ENCODE peak calls at places on chromosomes 2 and 18, in ten cellular contexts. P, M, N, D, W, U, O, H, I and L are unnamed samples.

GRCh38 chr18:36398419-36398818 is 100.9 kb downstream of the FHOD3 start:
- DNase-seq in P (no peak), M (no peak), N (no peak), D (no peak), W (no peak), U (no peak), O (no peak), H (no peak), I (no peak), L (no peak)

GRCh38 chr2:6941299-6942046 is 24.3 kb downstream of the RNF144A start:
- DNase-seq in P (no peak), M (no peak), N (no peak), D (no peak), W (no peak), U (no peak), O (no peak), H (no peak), I (no peak), L (no peak)

GRCh38 chr2:16750175-16750924 is 84.7 kb upstream of the CYRIA start:
- DNase-seq in P (no peak), M (no peak), N (no peak), D (no peak), W (no peak), U (no peak), O (no peak), H (no peak), I (no peak), L (no peak)

GRCh38 chr2:229980440-229981184 is 58.3 kb downstream of the FBXO36 start:
- DNase-seq in P (no peak), M (no peak), N (peak; percentile 62), D (peak; percentile 62), W (peak; percentile 72), U (no peak), O (peak; percentile 41), H (no peak), I (no peak), L (peak; percentile 54)

GRCh38 chr2:102386867-102387541 is 31.4 kb downstream of the IL18R1 start:
- DNase-seq in P (no peak), M (no peak), N (no peak), D (no peak), W (no peak), U (no peak), O (no peak), H (no peak), I (no peak), L (no peak)

GRCh38 chr2:64989126-64989981 is at the start of gene SLC1A4:
- DNase-seq in P (peak; percentile 72), M (peak; percentile 91), N (peak; percentile 91), D (peak; percentile 96), W (peak; percentile 91), U (peak; percentile 94), O (peak; percentile 96), H (no peak), I (peak; percentile 84), L (peak; percentile 90)

GRCh38 chr2:229485782-229486181 is 214.7 kb upstream of the PID1 start:
- DNase-seq in P (no peak), M (no peak), N (no peak), D (no peak), W (no peak), U (no peak), O (no peak), H (no peak), I (no peak), L (peak; percentile 26)

GRCh38 chr2:234694244-234695013 is 197.5 kb upstream of the ARL4C start:
- DNase-seq in P (no peak), M (no peak), N (no peak), D (no peak), W (peak; percentile 71), U (no peak), O (no peak), H (no peak), I (no peak), L (no peak)

GRCh38 chr2:143762176-143762928 is 633.1 kb downstream of the ARHGAP15 start:
- DNase-seq in P (no peak), M (no peak), N (no peak), D (no peak), W (no peak), U (no peak), O (no peak), H (peak; percentile 67), I (no peak), L (no peak)

GRCh38 chr2:217316743-217317142 is 456.9 kb upstream of the TNP1 start:
- DNase-seq in P (no peak), M (no peak), N (no peak), D (no peak), W (no peak), U (no peak), O (no peak), H (no peak), I (no peak), L (no peak)

GRCh38 chr2:43228341-43228751 is 1.9 kb upstream of the ZFP36L2 start:
- DNase-seq in P (no peak), M (peak; percentile 25), N (no peak), D (no peak), W (no peak), U (no peak), O (peak; percentile 47), H (no peak), I (no peak), L (no peak)

GRCh38 chr18:2715990-2716389 is 60.5 kb downstream of the SMCHD1 start:
- DNase-seq in P (no peak), M (no peak), N (no peak), D (no peak), W (no peak), U (no peak), O (no peak), H (no peak), I (no peak), L (no peak)

GRCh38 chr2:129055829-129056228 is 737.2 kb upstream of the HS6ST1 start:
- DNase-seq in P (no peak), M (no peak), N (no peak), D (no peak), W (no peak), U (no peak), O (no peak), H (no peak), I (no peak), L (no peak)

GRCh38 chr18:13051159-13051558 is 60.0 kb downstream of the CEP192 start:
- DNase-seq in P (no peak), M (no peak), N (no peak), D (no peak), W (no peak), U (no peak), O (no peak), H (no peak), I (no peak), L (no peak)

GRCh38 chr2:137881711-137882110 is 82.6 kb upstream of the HNMT start:
- DNase-seq in P (no peak), M (no peak), N (no peak), D (no peak), W (no peak), U (no peak), O (no peak), H (no peak), I (no peak), L (no peak)

GRCh38 chr2:55877101-55877500 is 46.5 kb downstream of the EFEMP1 start:
- DNase-seq in P (no peak), M (no peak), N (no peak), D (no peak), W (no peak), U (no peak), O (no peak), H (no peak), I (no peak), L (no peak)

GRCh38 chr2:218954541-218955300 is 4.7 kb upstream of the CDK5R2 start:
- DNase-seq in P (no peak), M (no peak), N (no peak), D (no peak), W (no peak), U (no peak), O (no peak), H (no peak), I (peak; percentile 43), L (no peak)

GRCh38 chr2:60480089-60480773 is 73.2 kb downstream of the BCL11A start:
- DNase-seq in P (no peak), M (no peak), N (no peak), D (no peak), W (peak; percentile 57), U (no peak), O (no peak), H (no peak), I (no peak), L (no peak)
- H3K27ac ChIP-seq in P (no peak overlapping the region), M (no peak overlapping the region), N (no peak overlapping the region), D (no peak overlapping the region), W (peak overlapping the region; percentile 27), U (no peak overlapping the region), O (no peak overlapping the region), H (no peak overlapping the region), I (no peak overlapping the region), L (no peak overlapping the region)

GRCh38 chr2:189582140-189582825 is 1.7 kb upstream of the SLC40A1 start:
- DNase-seq in P (no peak), M (no peak), N (no peak), D (no peak), W (no peak), U (no peak), O (no peak), H (no peak), I (no peak), L (no peak)

GRCh38 chr2:189584662-189585061 is 4.1 kb upstream of the SLC40A1 start:
- DNase-seq in P (no peak), M (no peak), N (no peak), D (no peak), W (no peak), U (no peak), O (no peak), H (no peak), I (no peak), L (no peak)

GRCh38 chr2:189581354-189582139 is 961 bp upstream of the SLC40A1 start:
- DNase-seq in P (no peak), M (peak; percentile 42), N (peak; percentile 12), D (peak; percentile 44), W (peak; percentile 27), U (no peak), O (peak; percentile 87), H (no peak), I (no peak), L (peak; percentile 38)

GRCh38 chr2:189587771-189588170 is 7.2 kb upstream of the SLC40A1 start:
- DNase-seq in P (no peak), M (no peak), N (no peak), D (no peak), W (no peak), U (no peak), O (no peak), H (no peak), I (no peak), L (no peak)

GRCh38 chr2:189585357-189585756 is 4.8 kb upstream of the SLC40A1 start:
- DNase-seq in P (no peak), M (no peak), N (no peak), D (no peak), W (no peak), U (no peak), O (no peak), H (no peak), I (no peak), L (no peak)
- H3K27ac ChIP-seq in P (no peak overlapping the region), M (no peak overlapping the region), N (no peak overlapping the region), D (no peak overlapping the region), W (no peak overlapping the region), U (no peak overlapping the region), O (no peak overlapping the region), H (no peak overlapping the region), I (no peak overlapping the region), L (no peak overlapping the region)

GRCh38 chr2:127400533-127400896 is 12.7 kb upstream of the MAP3K2 start:
- DNase-seq in P (no peak), M (peak; percentile 37), N (no peak), D (no peak), W (no peak), U (peak; percentile 73), O (no peak), H (no peak), I (no peak), L (no peak)
- H3K27ac ChIP-seq in P (no peak overlapping the region), M (peak overlapping the region; percentile 28), N (no peak overlapping the region), D (no peak overlapping the region), W (no peak overlapping the region), U (peak overlapping the region; percentile 51), O (no peak overlapping the region), H (no peak overlapping the region), I (no peak overlapping the region), L (no peak overlapping the region)

GRCh38 chr2:74496997-74497776 is 2.2 kb downstream of the LBX2 start:
- DNase-seq in P (no peak), M (peak; percentile 35), N (no peak), D (peak; percentile 34), W (no peak), U (no peak), O (no peak), H (no peak), I (no peak), L (no peak)
- H3K27ac ChIP-seq in P (no peak overlapping the region), M (no peak overlapping the region), N (no peak overlapping the region), D (no peak overlapping the region), W (no peak overlapping the region), U (no peak overlapping the region), O (no peak overlapping the region), H (no peak overlapping the region), I (no peak overlapping the region), L (no peak overlapping the region)